ENCODE peak calls at places on chromosomes 11 and 22, in six cellular contexts. T is GM23248; N is sigmoid colon; C is thyroid gland; L is ascending aorta; V is CD4-positive, CD25-positive, alpha-beta regulatory T cell. D is an unnamed sample. For H3K9me3, H3K27me3 and H3K4me1, the result is how much of the 10 kb centered on the place peaks cover.

GRCh38 chr11:33808228-33808828 is 34.0 kb upstream of the FBXO3 start:
- DNase-seq in V (peak), N (peak), C (peak), T (peak), L (no peak), D (peak)

GRCh38 chr22:29661355-29661754 is 57.9 kb downstream of the NF2 start:
- DNase-seq in L (no peak), T (peak), C (no peak), N (no peak), V (no peak), D (no peak)

GRCh38 chr11:13339196-13340153 is 61.9 kb downstream of the BMAL1 start:
- DNase-seq in N (no peak), L (no peak), C (no peak), T (peak), V (peak), D (no peak)

GRCh38 chr11:7673724-7674434 is 579 bp upstream of the CYB5R2 start:
- DNase-seq in L (no peak), N (peak), V (peak), T (peak), C (peak), D (no peak)

GRCh38 chr11:13169709-13170108 is 107.9 kb upstream of the BMAL1 start:
- DNase-seq in L (no peak), N (no peak), C (peak), T (peak), V (no peak), D (no peak)

GRCh38 chr11:63573881-63574855 is 11.0 kb upstream of the PLAAT2 start:
- DNase-seq in N (peak), T (peak), L (no peak), C (peak), V (peak), D (no peak)

GRCh38 chr11:64935634-64936081 is at the start of gene GPHA2:
- DNase-seq in L (no peak), N (no peak), T (peak), V (no peak), C (no peak), D (no peak)

GRCh38 chr11:29272019-29272654 is 744.7 kb downstream of the KCNA4 start:
- DNase-seq in V (no peak), T (peak), C (no peak), N (no peak), L (no peak), D (no peak)

GRCh38 chr11:101129203-101129943 is at the start of gene PGR:
- DNase-seq in N (no peak), V (no peak), C (peak), L (peak), T (peak), D (peak)

GRCh38 chr22:48091656-48092223 is 1329.3 kb downstream of the TBC1D22A start:
- DNase-seq in V (no peak), C (no peak), N (no peak), L (no peak), T (no peak), D (no peak)
- H3K9me3 ChIP-seq in V (under half), C (under half), N (under half), L (under half), T (under half), D (under half)

GRCh38 chr22:27445876-27446275 is 355.7 kb downstream of the MN1 start:
- DNase-seq in T (no peak), C (no peak), V (no peak), L (no peak), N (peak), D (no peak)
- H3K27me3 ChIP-seq in T (under half), C (under half), V (under half), L (under half), N (under half), D (under half)

DNA sequence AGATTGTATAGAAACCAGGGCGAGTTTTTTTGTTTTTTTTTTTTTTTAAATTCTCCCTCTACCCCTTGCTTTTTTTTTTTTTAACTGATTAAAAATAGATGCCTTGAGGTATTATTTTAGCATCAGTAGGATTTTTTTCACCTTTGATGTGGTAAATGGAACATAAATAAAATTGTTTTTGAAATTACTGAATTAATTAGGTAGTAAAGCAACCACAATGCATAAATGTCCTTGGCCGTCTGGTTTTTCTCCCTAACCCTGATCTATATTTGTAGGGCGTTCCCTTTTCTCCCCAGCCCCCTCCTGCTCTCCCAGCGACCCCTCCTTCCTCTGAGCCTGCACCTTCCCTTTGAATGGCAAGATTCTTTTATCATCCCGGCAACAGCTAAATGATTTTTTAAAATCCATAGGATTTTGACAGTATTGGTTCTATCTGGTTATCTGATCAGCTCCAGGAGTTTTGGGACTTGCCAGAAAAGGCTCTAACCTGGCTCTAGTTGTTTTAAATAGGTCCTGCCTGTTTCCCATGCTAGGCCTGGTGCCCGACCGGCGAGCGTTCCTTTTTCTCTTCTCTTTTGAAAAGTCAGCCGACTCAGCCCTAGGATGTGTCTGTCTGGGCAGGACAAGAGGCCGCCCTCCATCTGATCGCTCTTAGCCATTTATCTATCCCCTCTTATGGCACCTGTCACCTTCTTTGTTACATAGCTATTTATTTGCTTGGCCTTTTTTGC is 108.0 kb downstream of the ZBTB16 start:
- DNase-seq in L (no peak), V (no peak), C (peak), N (peak), T (no peak), D (no peak)
- H3K4me1 ChIP-seq in L (half or more), V (half or more), C (half or more), N (half or more), T (under half), D (half or more)

DNA sequence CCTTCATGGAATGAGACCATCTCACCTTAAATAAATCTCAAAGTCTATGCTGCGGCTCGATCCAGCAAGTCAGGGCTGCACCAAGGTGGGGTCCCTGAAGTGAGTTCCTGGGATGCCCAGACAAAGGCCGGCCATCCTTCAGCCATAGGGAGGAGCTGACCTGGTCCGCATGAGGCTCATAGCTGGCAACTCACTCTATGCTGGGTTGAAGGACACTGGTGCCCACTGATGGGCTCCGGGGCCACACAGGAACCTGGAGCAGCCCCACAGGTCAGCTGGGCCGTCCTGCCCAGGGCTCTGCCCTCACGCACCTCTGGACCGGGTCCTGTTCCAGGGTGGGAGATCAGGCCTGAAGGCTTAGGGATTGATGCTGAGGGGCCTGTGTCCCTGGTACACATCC is 1339.3 kb downstream of the TBC1D22A start:
- DNase-seq in N (no peak), C (no peak), V (no peak), L (no peak), T (no peak), D (no peak)
- H3K9me3 ChIP-seq in N (under half), C (under half), V (under half), L (under half), T (under half), D (under half)

GRCh38 chr11:69716891-69717747 is 13.3 kb upstream of the FGF19 start:
- DNase-seq in V (no peak), T (no peak), C (no peak), N (no peak), L (no peak), D (no peak)
- H3K27me3 ChIP-seq in V (under half), T (under half), C (under half), N (half or more), L (under half), D (under half)

DNA sequence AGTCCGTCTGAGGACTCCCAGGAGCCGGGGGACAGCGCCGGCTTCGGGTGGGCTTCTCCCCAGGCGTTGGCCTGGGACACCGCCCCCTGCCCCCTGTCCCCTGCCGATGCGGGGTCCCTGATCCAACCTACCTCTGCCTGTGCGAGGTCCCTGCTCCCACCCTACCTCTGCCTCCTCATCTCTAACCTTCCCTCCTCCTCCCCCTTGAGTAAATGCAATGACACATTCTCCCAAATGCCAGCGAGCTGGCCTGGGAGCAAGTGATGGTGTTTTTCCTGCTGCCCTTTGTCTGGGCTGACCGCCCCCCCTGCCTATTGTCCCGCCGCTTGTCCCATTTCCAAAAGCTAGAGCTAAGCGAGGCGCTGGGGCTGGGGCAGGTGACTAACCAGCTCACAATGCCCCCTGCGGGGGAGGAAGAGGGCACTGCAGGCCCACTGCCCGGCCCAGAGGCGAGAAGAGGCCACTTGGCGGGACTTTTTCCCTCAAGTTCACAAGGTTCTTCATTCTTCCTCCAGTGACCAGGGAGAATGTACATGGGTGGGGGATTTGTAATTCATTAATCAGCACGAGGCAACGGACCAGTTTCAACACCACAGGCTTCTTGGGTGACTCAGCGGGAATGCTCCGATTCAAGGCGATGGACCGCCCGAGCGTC is 645 bp upstream of the CLCF1 start:
- DNase-seq in N (peak), V (peak), L (peak), C (peak), T (peak), D (peak)
- H3K4me1 ChIP-seq in N (half or more), V (under half), L (under half), C (half or more), T (under half), D (under half)